ENCODE peak calls at places on chromosome 17, in ten cellular contexts. U is fibroblast of gingiva; W is naive thymus-derived CD8-positive, alpha-beta T cell; P is activated T-cell treated with anti-CD3 and anti-CD28 coated beads for 1 hour; T is non-pigmented ciliary epithelial cell; A is nucleus accumbens; F is stimulated activated CD8-positive, alpha-beta memory T cell treated with anti-CD3 and anti-CD28 coated beads, Interleukin-2, amount 100 ng/mL, for 48 hours; B is NCI-H1930; D is thoracic aorta; E is putamen. J is an unnamed sample.
A peak's percentile ranks its signal among the peaks of the same experiment; 100 is the strongest.

GRCh38 chr17:75047398-75048098 is 523 bp downstream of the KCTD2 start:
- DNase-seq in U (no peak), W (peak; percentile 32), P (no peak), T (no peak), A (no peak), F (no peak), B (peak; percentile 43), D (no peak), E (no peak), J (no peak)

GRCh38 chr17:65324977-65325376 is 187.8 kb downstream of the RGS9 start:
- DNase-seq in U (peak; percentile 82), W (no peak), P (no peak), T (no peak), A (no peak), F (no peak), B (no peak), D (no peak), E (no peak), J (no peak)

GRCh38 chr17:48055531-48056245 is 7.5 kb downstream of the NFE2L1 start:
- DNase-seq in U (peak; percentile 86), W (no peak), P (no peak), T (no peak), A (no peak), F (peak; percentile 33), B (peak; percentile 69), D (no peak), E (no peak), J (no peak)

GRCh38 chr17:34895388-34895787 is 65.9 kb downstream of the CCT6B start:
- DNase-seq in U (no peak), W (no peak), P (no peak), T (no peak), A (no peak), F (no peak), B (no peak), D (no peak), E (no peak), J (no peak)

GRCh38 chr17:2547176-2547575 is 35.5 kb upstream of the METTL16 start:
- DNase-seq in U (no peak), W (no peak), P (no peak), T (no peak), A (no peak), F (no peak), B (no peak), D (no peak), E (no peak), J (no peak)

GRCh38 chr17:49525831-49526741 is 31.0 kb downstream of the NGFR start:
- DNase-seq in U (no peak), W (no peak), P (no peak), T (no peak), A (no peak), F (no peak), B (no peak), D (no peak), E (no peak), J (no peak)

GRCh38 chr17:4559139-4559791 is 1.1 kb downstream of the GGT6 start:
- DNase-seq in U (no peak), W (no peak), P (no peak), T (no peak), A (no peak), F (no peak), B (no peak), D (no peak), E (no peak), J (no peak)

GRCh38 chr17:32719702-32720101 is 157.2 kb downstream of the MYO1D start:
- DNase-seq in U (no peak), W (no peak), P (no peak), T (no peak), A (no peak), F (no peak), B (no peak), D (no peak), E (peak; percentile 79), J (no peak)

GRCh38 chr17:79941088-79942010 is 94.3 kb downstream of the TBC1D16 start:
- DNase-seq in U (no peak), W (no peak), P (no peak), T (no peak), A (no peak), F (no peak), B (no peak), D (no peak), E (no peak), J (no peak)

GRCh38 chr17:38589462-38590114 is 16.2 kb downstream of the SRCIN1 start:
- DNase-seq in U (no peak), W (no peak), P (no peak), T (no peak), A (no peak), F (no peak), B (no peak), D (no peak), E (no peak), J (no peak)

GRCh38 chr17:64269687-64270649 is 6.9 kb upstream of the TEX2 start:
- DNase-seq in U (no peak), W (no peak), P (no peak), T (no peak), A (no peak), F (no peak), B (no peak), D (no peak), E (no peak), J (no peak)

J was measured in neural crest cell.